ENCODE peak calls at places on chromosomes 3 and 15, in ten cellular contexts. One of them, this sample, is unnamed.

GRCh38 chr3:52299247-52299657 is 11.6 kb downstream of the GLYCTK start:
- DNase-seq in fibroblast of lung: no peak
- DNase-seq in DMS 273 treated with DMSO at 0.1 percent for 48 hours: no peak
- DNase-seq in heart left ventricle: no peak
- DNase-seq in left kidney: peak
- DNase-seq in IMR-90: no peak
- DNase-seq in HEK293T: no peak
- DNase-seq in activated T-cell treated with anti-CD3 and anti-CD28 coated beads for 1 hour: no peak
- DNase-seq in lower leg skin: no peak
- DNase-seq in NT2/D1: no peak
- DNase-seq in this sample: no peak

GRCh38 chr15:82045179-82045891 is 483 bp downstream of the MEX3B start:
- DNase-seq in fibroblast of lung: peak
- DNase-seq in DMS 273 treated with DMSO at 0.1 percent for 48 hours: no peak
- DNase-seq in heart left ventricle: peak
- DNase-seq in left kidney: peak
- DNase-seq in IMR-90: peak
- DNase-seq in HEK293T: peak
- DNase-seq in activated T-cell treated with anti-CD3 and anti-CD28 coated beads for 1 hour: no peak
- DNase-seq in lower leg skin: peak
- DNase-seq in NT2/D1: no peak
- DNase-seq in this sample: peak

GRCh38 chr15:80160570-80161156 is 7.9 kb downstream of the FAH start:
- DNase-seq in fibroblast of lung: peak
- DNase-seq in DMS 273 treated with DMSO at 0.1 percent for 48 hours: no peak
- DNase-seq in heart left ventricle: peak
- DNase-seq in left kidney: peak
- DNase-seq in IMR-90: peak
- DNase-seq in HEK293T: no peak
- DNase-seq in activated T-cell treated with anti-CD3 and anti-CD28 coated beads for 1 hour: no peak
- DNase-seq in lower leg skin: no peak
- DNase-seq in NT2/D1: no peak
- DNase-seq in this sample: no peak

GRCh38 chr3:54776601-54777000 is 151.3 kb downstream of the LRTM1 start:
- DNase-seq in fibroblast of lung: no peak
- DNase-seq in DMS 273 treated with DMSO at 0.1 percent for 48 hours: no peak
- DNase-seq in heart left ventricle: no peak
- DNase-seq in left kidney: no peak
- DNase-seq in IMR-90: no peak
- DNase-seq in HEK293T: no peak
- DNase-seq in activated T-cell treated with anti-CD3 and anti-CD28 coated beads for 1 hour: no peak
- DNase-seq in lower leg skin: no peak
- DNase-seq in NT2/D1: no peak
- DNase-seq in this sample: no peak

GRCh38 chr15:48437178-48437577 is 105.9 kb downstream of the DUT start:
- DNase-seq in fibroblast of lung: peak
- DNase-seq in DMS 273 treated with DMSO at 0.1 percent for 48 hours: no peak
- DNase-seq in heart left ventricle: no peak
- DNase-seq in left kidney: no peak
- DNase-seq in IMR-90: peak
- DNase-seq in HEK293T: no peak
- DNase-seq in activated T-cell treated with anti-CD3 and anti-CD28 coated beads for 1 hour: no peak
- DNase-seq in lower leg skin: no peak
- DNase-seq in NT2/D1: no peak
- DNase-seq in this sample: no peak

GRCh38 chr15:96867992-96868391 is 537.5 kb downstream of the NR2F2 start:
- DNase-seq in fibroblast of lung: no peak
- DNase-seq in DMS 273 treated with DMSO at 0.1 percent for 48 hours: no peak
- DNase-seq in heart left ventricle: no peak
- DNase-seq in left kidney: no peak
- DNase-seq in IMR-90: no peak
- DNase-seq in HEK293T: no peak
- DNase-seq in activated T-cell treated with anti-CD3 and anti-CD28 coated beads for 1 hour: no peak
- DNase-seq in lower leg skin: no peak
- DNase-seq in NT2/D1: no peak
- DNase-seq in this sample: no peak

GRCh38 chr3:48370330-48370708 is 1.7 kb upstream of the FBXW12 start:
- DNase-seq in fibroblast of lung: no peak
- DNase-seq in DMS 273 treated with DMSO at 0.1 percent for 48 hours: no peak
- DNase-seq in heart left ventricle: no peak
- DNase-seq in left kidney: peak
- DNase-seq in IMR-90: no peak
- DNase-seq in HEK293T: no peak
- DNase-seq in activated T-cell treated with anti-CD3 and anti-CD28 coated beads for 1 hour: no peak
- DNase-seq in lower leg skin: no peak
- DNase-seq in NT2/D1: no peak
- DNase-seq in this sample: no peak

GRCh38 chr3:4438296-4438695 is 28.8 kb downstream of the SUMF1 start:
- DNase-seq in fibroblast of lung: no peak
- DNase-seq in DMS 273 treated with DMSO at 0.1 percent for 48 hours: no peak
- DNase-seq in heart left ventricle: no peak
- DNase-seq in left kidney: no peak
- DNase-seq in IMR-90: no peak
- DNase-seq in HEK293T: no peak
- DNase-seq in activated T-cell treated with anti-CD3 and anti-CD28 coated beads for 1 hour: no peak
- DNase-seq in lower leg skin: no peak
- DNase-seq in NT2/D1: no peak
- DNase-seq in this sample: no peak

GRCh38 chr3:106827515-106828213 is 549.6 kb upstream of the CCDC54 start:
- DNase-seq in fibroblast of lung: peak
- DNase-seq in DMS 273 treated with DMSO at 0.1 percent for 48 hours: no peak
- DNase-seq in heart left ventricle: no peak
- DNase-seq in left kidney: no peak
- DNase-seq in IMR-90: peak
- DNase-seq in HEK293T: no peak
- DNase-seq in activated T-cell treated with anti-CD3 and anti-CD28 coated beads for 1 hour: no peak
- DNase-seq in lower leg skin: no peak
- DNase-seq in NT2/D1: no peak
- DNase-seq in this sample: no peak

GRCh38 chr3:169758353-169758994 is 6.4 kb downstream of the TERC start:
- DNase-seq in fibroblast of lung: no peak
- DNase-seq in DMS 273 treated with DMSO at 0.1 percent for 48 hours: no peak
- DNase-seq in heart left ventricle: no peak
- DNase-seq in left kidney: no peak
- DNase-seq in IMR-90: no peak
- DNase-seq in HEK293T: no peak
- DNase-seq in activated T-cell treated with anti-CD3 and anti-CD28 coated beads for 1 hour: no peak
- DNase-seq in lower leg skin: no peak
- DNase-seq in NT2/D1: no peak
- DNase-seq in this sample: no peak

GRCh38 chr3:66354001-66354400 is 133.2 kb downstream of the SLC25A26 start:
- DNase-seq in fibroblast of lung: no peak
- DNase-seq in DMS 273 treated with DMSO at 0.1 percent for 48 hours: no peak
- DNase-seq in heart left ventricle: no peak
- DNase-seq in left kidney: no peak
- DNase-seq in IMR-90: peak
- DNase-seq in HEK293T: no peak
- DNase-seq in activated T-cell treated with anti-CD3 and anti-CD28 coated beads for 1 hour: no peak
- DNase-seq in lower leg skin: no peak
- DNase-seq in NT2/D1: no peak
- DNase-seq in this sample: no peak

GRCh38 chr3:42755681-42756578 is 17.1 kb downstream of the CCDC13 start:
- DNase-seq in fibroblast of lung: peak
- DNase-seq in DMS 273 treated with DMSO at 0.1 percent for 48 hours: no peak
- DNase-seq in heart left ventricle: no peak
- DNase-seq in left kidney: peak
- DNase-seq in IMR-90: peak
- DNase-seq in HEK293T: peak
- DNase-seq in activated T-cell treated with anti-CD3 and anti-CD28 coated beads for 1 hour: no peak
- DNase-seq in lower leg skin: peak
- DNase-seq in NT2/D1: no peak
- DNase-seq in this sample: no peak

GRCh38 chr15:75356539-75356938 is 9.7 kb downstream of the NEIL1 start:
- DNase-seq in fibroblast of lung: no peak
- DNase-seq in DMS 273 treated with DMSO at 0.1 percent for 48 hours: no peak
- DNase-seq in heart left ventricle: no peak
- DNase-seq in left kidney: no peak
- DNase-seq in IMR-90: no peak
- DNase-seq in HEK293T: no peak
- DNase-seq in activated T-cell treated with anti-CD3 and anti-CD28 coated beads for 1 hour: no peak
- DNase-seq in lower leg skin: no peak
- DNase-seq in NT2/D1: no peak
- DNase-seq in this sample: no peak

GRCh38 chr3:65938676-65939075 is 100.0 kb downstream of the MAGI1 start:
- DNase-seq in fibroblast of lung: no peak
- DNase-seq in DMS 273 treated with DMSO at 0.1 percent for 48 hours: no peak
- DNase-seq in heart left ventricle: no peak
- DNase-seq in left kidney: no peak
- DNase-seq in IMR-90: no peak
- DNase-seq in HEK293T: no peak
- DNase-seq in activated T-cell treated with anti-CD3 and anti-CD28 coated beads for 1 hour: no peak
- DNase-seq in lower leg skin: no peak
- DNase-seq in NT2/D1: no peak
- DNase-seq in this sample: no peak

This sample was measured in T-helper 9 cell.